ENCODE peak calls at places on chromosomes 7 and 10, in four cellular contexts. O, Q, U and G are unnamed samples.

GRCh38 chr7:45150199-45150598 is 7.4 kb upstream of the RAMP3 start:
- DNase-seq in O (no peak), Q (no peak), U (no peak), G (no peak)

GRCh38 chr7:44382459-44383300 is 57.3 kb upstream of the CAMK2B start:
- DNase-seq in O (no peak), Q (no peak), U (no peak), G (peak)

GRCh38 chr10:10818082-10818481 is 199.6 kb upstream of the CELF2 start:
- DNase-seq in O (no peak), Q (no peak), U (no peak), G (no peak)

GRCh38 chr7:22990588-22990949 is 23.4 kb downstream of the HYCC1 start:
- DNase-seq in O (peak), Q (no peak), U (peak), G (no peak)

GRCh38 chr10:71319042-71319799 is at the start of gene SLC29A3:
- DNase-seq in O (peak), Q (peak), U (peak), G (peak)

GRCh38 chr7:2141656-2142055 is 91.1 kb downstream of the MAD1L1 start:
- DNase-seq in O (no peak), Q (no peak), U (no peak), G (no peak)

GRCh38 chr7:116525298-116525912 is 569 bp downstream of the CAV1 start:
- DNase-seq in O (no peak), Q (no peak), U (no peak), G (no peak)

GRCh38 chr7:79293655-79294142 is 159.8 kb downstream of the MAGI2 start:
- DNase-seq in O (no peak), Q (no peak), U (peak), G (no peak)

GRCh38 chr7:12119638-12120303 is 91.3 kb upstream of the TMEM106B start:
- DNase-seq in O (no peak), Q (no peak), U (no peak), G (no peak)

GRCh38 chr7:98697485-98698240 is 80.6 kb downstream of the NPTX2 start:
- DNase-seq in O (no peak), Q (no peak), U (no peak), G (no peak)

GRCh38 chr7:142880886-142881505 is 4.5 kb downstream of the TRPV6 start:
- DNase-seq in O (no peak), Q (peak), U (peak), G (peak)

GRCh38 chr10:16789765-16790164 is 27.5 kb downstream of the RSU1 start:
- DNase-seq in O (no peak), Q (no peak), U (no peak), G (no peak)

GRCh38 chr7:79512269-79512668 is 58.8 kb upstream of the MAGI2 start:
- DNase-seq in O (no peak), Q (no peak), U (no peak), G (no peak)

GRCh38 chr7:100358027-100358856 is at the start of gene PILRB:
- DNase-seq in O (no peak), Q (peak), U (no peak), G (no peak)

GRCh38 chr10:22986771-22987542 is 59.1 kb downstream of the ARMC3 start:
- DNase-seq in O (peak), Q (peak), U (peak), G (no peak)

GRCh38 chr7:88111136-88111748 is 108.6 kb downstream of the SRI start:
- DNase-seq in O (peak), Q (peak), U (peak), G (no peak)

GRCh38 chr7:47417122-47417480 is 164.8 kb downstream of the TNS3 start:
- DNase-seq in O (no peak), Q (no peak), U (no peak), G (no peak)

GRCh38 chr7:128131701-128132100 is 100.5 kb upstream of the LRRC4 start:
- DNase-seq in O (no peak), Q (no peak), U (no peak), G (peak)

GRCh38 chr10:124386186-124387077 is 32.3 kb downstream of the OAT start:
- DNase-seq in O (no peak), Q (no peak), U (no peak), G (no peak)

GRCh38 chr10:88687853-88688467 is 18.1 kb upstream of the LIPK start:
- DNase-seq in O (no peak), Q (peak), U (peak), G (no peak)

GRCh38 chr10:132113206-132113605 is 47.5 kb downstream of the JAKMIP3 start:
- DNase-seq in O (no peak), Q (no peak), U (no peak), G (peak)

GRCh38 chr7:73537051-73537450 is 15.0 kb upstream of the BAZ1B start:
- DNase-seq in O (no peak), Q (no peak), U (no peak), G (no peak)

GRCh38 chr10:34116780-34117179 is 698.3 kb downstream of the PARD3 start:
- DNase-seq in O (no peak), Q (no peak), U (no peak), G (no peak)

GRCh38 chr7:150923802-150924201 is 54.3 kb downstream of the KCNH2 start:
- DNase-seq in O (no peak), Q (no peak), U (no peak), G (no peak)

GRCh38 chr10:27618036-27618615 is 114.0 kb downstream of the RAB18 start:
- DNase-seq in O (no peak), Q (no peak), U (no peak), G (no peak)

GRCh38 chr7:24963218-24963617 is 16.8 kb downstream of the OSBPL3 start:
- DNase-seq in O (no peak), Q (peak), U (peak), G (no peak)

GRCh38 chr10:723973-724372 is 34.5 kb upstream of the DIP2C start:
- DNase-seq in O (no peak), Q (no peak), U (no peak), G (no peak)

GRCh38 chr10:119933179-119933578 is 40.6 kb downstream of the SEC23IP start:
- DNase-seq in O (no peak), Q (peak), U (peak), G (no peak)

GRCh38 chr10:88232029-88232895 is 350.9 kb downstream of the RNLS start:
- DNase-seq in O (no peak), Q (no peak), U (peak), G (no peak)

GRCh38 chr7:39969431-39969830 is 19.4 kb downstream of the CDK13 start:
- DNase-seq in O (no peak), Q (no peak), U (no peak), G (no peak)

GRCh38 chr10:78685466-78686163 is 383.2 kb upstream of the ZMIZ1 start:
- DNase-seq in O (peak), Q (no peak), U (peak), G (no peak)

GRCh38 chr7:92737706-92738105 is 98.7 kb downstream of the CDK6 start:
- DNase-seq in O (no peak), Q (no peak), U (no peak), G (no peak)

GRCh38 chr7:17056491-17057142 is 174.8 kb upstream of the AGR3 start:
- DNase-seq in O (no peak), Q (no peak), U (peak), G (no peak)

GRCh38 chr10:32413513-32413912 is 32.4 kb upstream of the CCDC7 start:
- DNase-seq in O (peak), Q (no peak), U (peak), G (no peak)

GRCh38 chr10:121167534-121168243 is 316.5 kb downstream of the WDR11 start:
- DNase-seq in O (no peak), Q (no peak), U (no peak), G (no peak)

GRCh38 chr7:37604078-37604477 is 79.5 kb upstream of the GPR141 start:
- DNase-seq in O (no peak), Q (no peak), U (no peak), G (no peak)

GRCh38 chr10:110432814-110433565 is 64.7 kb upstream of the DUSP5 start:
- DNase-seq in O (no peak), Q (no peak), U (no peak), G (no peak)

GRCh38 chr7:137439829-137440433 is 96.4 kb upstream of the PTN start:
- DNase-seq in O (no peak), Q (no peak), U (no peak), G (no peak)

GRCh38 chr10:84521015-84521414 is 192.6 kb downstream of the CCSER2 start:
- DNase-seq in O (no peak), Q (no peak), U (no peak), G (no peak)

GRCh38 chr10:36446873-36447272 is 678.5 kb upstream of the ANKRD30A start:
- DNase-seq in O (no peak), Q (no peak), U (no peak), G (no peak)
- TF ChIP-seq CTCF in O (no peak), Q (no peak), U (no peak), G (no peak)

GRCh38 chr10:97074256-97075145 is 111.3 kb downstream of the SLIT1 start:
- DNase-seq in O (no peak), Q (no peak), U (no peak), G (no peak)

GRCh38 chr10:97075421-97075820 is 110.3 kb downstream of the SLIT1 start:
- DNase-seq in O (no peak), Q (no peak), U (no peak), G (no peak)

GRCh38 chr10:97071491-97071890 is 114.3 kb downstream of the SLIT1 start:
- DNase-seq in O (no peak), Q (no peak), U (no peak), G (no peak)

GRCh38 chr10:97075961-97076525 is 109.7 kb downstream of the SLIT1 start:
- DNase-seq in O (no peak), Q (no peak), U (no peak), G (no peak)

DNA sequence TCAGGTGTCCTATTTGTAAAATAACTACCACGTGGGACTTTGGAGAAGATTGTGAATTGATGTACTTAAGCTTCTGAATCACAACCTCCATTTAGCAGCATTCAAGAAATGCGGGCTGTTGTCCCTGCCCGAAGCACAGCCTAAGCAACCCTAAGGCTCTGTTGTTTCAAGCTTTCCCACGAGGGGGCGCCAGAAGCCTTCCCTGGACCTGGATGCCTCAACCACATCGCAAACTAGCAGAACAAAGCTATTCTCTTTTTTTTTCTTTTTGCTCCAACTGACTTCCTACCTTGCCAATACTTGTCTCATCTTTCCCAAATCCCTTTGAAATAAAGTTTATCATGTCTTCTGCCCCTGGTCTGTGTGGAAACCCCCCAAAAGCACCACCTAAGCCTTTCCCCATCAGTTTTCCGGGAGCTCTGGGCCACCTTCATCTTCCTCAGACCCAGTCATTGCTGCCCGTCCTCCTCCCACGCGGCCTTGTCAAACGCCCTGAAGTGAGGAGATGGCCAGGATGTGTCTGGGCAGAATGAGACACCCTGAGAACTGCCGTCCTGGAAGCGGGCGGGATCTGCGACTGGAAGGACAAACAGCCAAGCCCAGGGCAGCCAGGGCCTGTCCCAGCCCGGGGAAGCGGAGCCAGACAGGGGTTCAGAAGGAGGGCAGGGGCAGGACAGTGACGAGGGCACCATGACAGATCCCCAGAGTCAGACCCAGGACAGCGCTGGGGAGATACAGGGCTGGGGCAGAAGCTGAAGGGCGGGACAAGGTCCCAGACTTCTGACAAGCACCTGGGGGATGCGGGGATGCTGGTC is 112.7 kb downstream of the SLIT1 start:
- DNase-seq in O (peak), Q (peak), U (peak), G (peak)
- TF ChIP-seq CTCF in O (peak), Q (peak), U (peak), G (peak)

GRCh38 chr10:80207768-80208385 is 2.5 kb upstream of the ANXA11 start:
- DNase-seq in O (no peak), Q (no peak), U (no peak), G (no peak)

GRCh38 chr10:80205478-80206276 is at the start of gene ANXA11:
- DNase-seq in O (no peak), Q (peak), U (peak), G (peak)

GRCh38 chr10:80204801-80205477 is 398 bp downstream of the ANXA11 start:
- DNase-seq in O (no peak), Q (peak), U (peak), G (no peak)

GRCh38 chr10:80204193-80204714 is 1.1 kb downstream of the ANXA11 start:
- DNase-seq in O (no peak), Q (peak), U (peak), G (no peak)

GRCh38 chr10:80206277-80206655 is 929 bp upstream of the ANXA11 start:
- DNase-seq in O (no peak), Q (no peak), U (no peak), G (no peak)
- TF ChIP-seq CTCF in O (no peak), Q (no peak), U (no peak), G (no peak)

GRCh38 chr10:113953505-113954272 is 90.0 kb upstream of the ADRB1 start:
- DNase-seq in O (no peak), Q (peak), U (no peak), G (no peak)
- TF ChIP-seq CTCF in O (peak), Q (no peak), U (peak), G (no peak)

GRCh38 chr7:43117842-43118241 is 5.4 kb downstream of the HECW1 start:
- DNase-seq in O (no peak), Q (no peak), U (no peak), G (no peak)
- TF ChIP-seq CTCF in O (no peak), Q (no peak), U (no peak), G (no peak)

GRCh38 chr7:50073093-50073492 is 20.0 kb downstream of the ZPBP start:
- DNase-seq in O (no peak), Q (no peak), U (no peak), G (no peak)

GRCh38 chr7:50069613-50070012 is 23.4 kb downstream of the ZPBP start:
- DNase-seq in O (no peak), Q (peak), U (peak), G (no peak)

GRCh38 chr7:50068850-50069551 is 24.0 kb downstream of the ZPBP start:
- DNase-seq in O (no peak), Q (peak), U (peak), G (no peak)

DNA sequence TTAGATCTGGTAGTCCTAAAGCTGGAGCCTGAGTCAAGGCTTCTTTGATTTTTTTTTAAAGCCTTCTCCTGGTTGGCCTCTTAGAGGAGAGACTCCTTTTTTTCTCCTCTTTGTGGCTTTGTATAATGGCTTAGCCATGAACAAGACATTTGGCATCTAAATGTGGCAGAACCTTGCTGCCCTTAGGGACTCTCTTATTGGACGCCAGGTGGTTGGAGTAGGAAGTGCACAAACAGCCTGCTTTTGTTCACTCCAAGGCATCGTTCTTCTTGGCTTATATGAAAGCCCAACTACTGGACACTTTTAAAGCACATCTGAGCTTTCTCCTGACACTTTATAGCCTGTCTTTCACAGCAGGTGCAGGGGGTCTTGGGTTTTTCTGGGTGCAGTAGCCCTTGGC is 25.0 kb downstream of the ZPBP start:
- DNase-seq in O (no peak), Q (peak), U (peak), G (no peak)
- TF ChIP-seq CTCF in O (no peak), Q (peak), U (peak), G (no peak)

GRCh38 chr10:100742936-100743335 is 2.4 kb upstream of the PAX2 start:
- DNase-seq in O (no peak), Q (no peak), U (no peak), G (no peak)
- TF ChIP-seq CTCF in O (no peak), Q (no peak), U (no peak), G (no peak)

DNA sequence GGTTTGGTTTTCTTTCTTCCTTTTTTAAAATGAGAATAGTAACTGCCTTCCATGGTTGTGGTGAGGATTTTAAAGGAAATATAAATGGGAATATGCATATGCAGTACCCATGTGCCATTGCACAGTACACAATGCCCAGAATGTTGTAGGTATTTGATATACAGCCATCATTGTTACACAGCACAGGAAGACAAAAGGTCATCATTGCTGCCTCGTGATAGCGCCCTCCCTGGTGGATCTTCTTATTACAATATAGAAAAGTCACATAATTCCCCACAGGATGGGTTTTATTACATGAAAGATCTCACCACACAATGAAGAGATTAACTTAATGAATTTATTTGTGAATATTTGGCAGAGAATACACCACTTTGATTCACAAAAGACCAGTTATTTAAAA is 76.5 kb downstream of the PPP1R17 start:
- DNase-seq in O (no peak), Q (peak), U (no peak), G (no peak)
- TF ChIP-seq CTCF in O (no peak), Q (peak), U (peak), G (peak)

GRCh38 chr7:111047595-111047994 is 43.3 kb upstream of the LRRN3 start:
- DNase-seq in O (no peak), Q (no peak), U (no peak), G (no peak)

GRCh38 chr7:111042842-111043241 is 48.1 kb upstream of the LRRN3 start:
- DNase-seq in O (no peak), Q (no peak), U (no peak), G (no peak)

GRCh38 chr7:111041577-111041976 is 49.4 kb upstream of the LRRN3 start:
- DNase-seq in O (no peak), Q (no peak), U (no peak), G (no peak)

GRCh38 chr7:111043533-111043932 is 47.4 kb upstream of the LRRN3 start:
- DNase-seq in O (no peak), Q (no peak), U (no peak), G (no peak)

GRCh38 chr7:111045469-111045868 is 45.5 kb upstream of the LRRN3 start:
- DNase-seq in O (no peak), Q (no peak), U (no peak), G (no peak)
- TF ChIP-seq CTCF in O (no peak), Q (no peak), U (no peak), G (no peak)

GRCh38 chr7:108947521-108947920 is 377.8 kb downstream of the DNAJB9 start:
- DNase-seq in O (no peak), Q (no peak), U (no peak), G (no peak)
- TF ChIP-seq CTCF in O (no peak), Q (no peak), U (no peak), G (no peak)